ENCODE peak calls at places on chromosome 21, in eight cellular contexts. One of them, this sample, is unnamed.

GRCh38 chr21:42346441-42346840 is 4.4 kb downstream of the TFF2 start:
- DNase-seq in NCI-H774: no peak
- DNase-seq in RPMI7951: no peak
- DNase-seq in left ventricle myocardium inferior: no peak
- DNase-seq in breast epithelium: no peak
- DNase-seq in hepatocyte: no peak
- DNase-seq in GM04503: no peak
- DNase-seq in lower lobe of right lung: no peak
- DNase-seq in this sample: no peak

GRCh38 chr21:35559128-35559831 is 501.0 kb downstream of the SETD4 start:
- DNase-seq in RPMI7951: peak
- DNase-seq in NCI-H774: no peak
- DNase-seq in breast epithelium: no peak
- DNase-seq in hepatocyte: peak
- DNase-seq in lower lobe of right lung: no peak
- DNase-seq in left ventricle myocardium inferior: no peak
- DNase-seq in GM04503: peak
- DNase-seq in this sample: no peak

GRCh38 chr21:40587786-40588353 is 259.1 kb downstream of the DSCAM start:
- DNase-seq in GM04503: no peak
- DNase-seq in breast epithelium: no peak
- DNase-seq in left ventricle myocardium inferior: no peak
- DNase-seq in hepatocyte: no peak
- DNase-seq in RPMI7951: no peak
- DNase-seq in lower lobe of right lung: no peak
- DNase-seq in NCI-H774: no peak
- DNase-seq in this sample: no peak

GRCh38 chr21:44927587-44928461 is 7.1 kb upstream of the ITGB2 start:
- DNase-seq in NCI-H774: no peak
- DNase-seq in breast epithelium: peak
- DNase-seq in left ventricle myocardium inferior: peak
- DNase-seq in lower lobe of right lung: peak
- DNase-seq in RPMI7951: peak
- DNase-seq in hepatocyte: peak
- DNase-seq in GM04503: no peak
- DNase-seq in this sample: peak

GRCh38 chr21:43734131-43734634 is 15.3 kb downstream of the PDXK start:
- DNase-seq in RPMI7951: no peak
- DNase-seq in GM04503: no peak
- DNase-seq in left ventricle myocardium inferior: no peak
- DNase-seq in breast epithelium: peak
- DNase-seq in NCI-H774: no peak
- DNase-seq in hepatocyte: no peak
- DNase-seq in lower lobe of right lung: no peak
- DNase-seq in this sample: no peak

GRCh38 chr21:38985423-38986378 is 180.0 kb downstream of the ETS2 start:
- DNase-seq in hepatocyte: peak
- DNase-seq in breast epithelium: peak
- DNase-seq in RPMI7951: peak
- DNase-seq in NCI-H774: no peak
- DNase-seq in lower lobe of right lung: peak
- DNase-seq in GM04503: peak
- DNase-seq in left ventricle myocardium inferior: peak
- DNase-seq in this sample: no peak

GRCh38 chr21:36482181-36482580 is 2.3 kb upstream of the CLDN14 start:
- DNase-seq in NCI-H774: no peak
- DNase-seq in lower lobe of right lung: no peak
- DNase-seq in left ventricle myocardium inferior: no peak
- DNase-seq in RPMI7951: no peak
- DNase-seq in breast epithelium: no peak
- DNase-seq in hepatocyte: no peak
- DNase-seq in GM04503: no peak
- DNase-seq in this sample: no peak

GRCh38 chr21:34126691-34127090 is 53.3 kb downstream of the MRPS6 start:
- DNase-seq in GM04503: no peak
- DNase-seq in NCI-H774: no peak
- DNase-seq in hepatocyte: no peak
- DNase-seq in RPMI7951: no peak
- DNase-seq in left ventricle myocardium inferior: no peak
- DNase-seq in lower lobe of right lung: no peak
- DNase-seq in breast epithelium: no peak
- DNase-seq in this sample: no peak

GRCh38 chr21:45157932-45158331 is 83.6 kb downstream of the ADARB1 start:
- DNase-seq in hepatocyte: no peak
- DNase-seq in left ventricle myocardium inferior: no peak
- DNase-seq in lower lobe of right lung: no peak
- DNase-seq in breast epithelium: peak
- DNase-seq in RPMI7951: no peak
- DNase-seq in GM04503: no peak
- DNase-seq in NCI-H774: no peak
- DNase-seq in this sample: no peak

GRCh38 chr21:45423968-45424853 is 19.2 kb downstream of the COL18A1 start:
- DNase-seq in lower lobe of right lung: peak
- DNase-seq in hepatocyte: no peak
- DNase-seq in left ventricle myocardium inferior: no peak
- DNase-seq in RPMI7951: no peak
- DNase-seq in NCI-H774: no peak
- DNase-seq in GM04503: no peak
- DNase-seq in breast epithelium: no peak
- DNase-seq in this sample: no peak

GRCh38 chr21:31872452-31873274 is at the start of gene HUNK:
- DNase-seq in hepatocyte: peak
- DNase-seq in lower lobe of right lung: peak
- DNase-seq in breast epithelium: peak
- DNase-seq in GM04503: no peak
- DNase-seq in NCI-H774: no peak
- DNase-seq in left ventricle myocardium inferior: no peak
- DNase-seq in RPMI7951: peak
- DNase-seq in this sample: peak

GRCh38 chr21:26843912-26844257 is 1.3 kb downstream of the ADAMTS1 start:
- DNase-seq in breast epithelium: no peak
- DNase-seq in GM04503: peak
- DNase-seq in RPMI7951: peak
- DNase-seq in lower lobe of right lung: no peak
- DNase-seq in left ventricle myocardium inferior: no peak
- DNase-seq in NCI-H774: no peak
- DNase-seq in hepatocyte: peak
- DNase-seq in this sample: no peak

GRCh38 chr21:45914321-45914845 is 67.2 kb upstream of the COL6A1 start:
- DNase-seq in RPMI7951: no peak
- DNase-seq in breast epithelium: no peak
- DNase-seq in NCI-H774: no peak
- DNase-seq in GM04503: no peak
- DNase-seq in lower lobe of right lung: no peak
- DNase-seq in left ventricle myocardium inferior: no peak
- DNase-seq in hepatocyte: no peak
- DNase-seq in this sample: no peak

GRCh38 chr21:24014381-24014780 is 1592.9 kb downstream of the MRPL39 start:
- DNase-seq in hepatocyte: no peak
- DNase-seq in breast epithelium: no peak
- DNase-seq in NCI-H774: no peak
- DNase-seq in GM04503: no peak
- DNase-seq in left ventricle myocardium inferior: no peak
- DNase-seq in RPMI7951: no peak
- DNase-seq in lower lobe of right lung: no peak
- DNase-seq in this sample: no peak

GRCh38 chr21:26513212-26513611 is 59.9 kb downstream of the CYYR1 start:
- DNase-seq in breast epithelium: peak
- DNase-seq in hepatocyte: no peak
- DNase-seq in left ventricle myocardium inferior: no peak
- DNase-seq in NCI-H774: no peak
- DNase-seq in lower lobe of right lung: no peak
- DNase-seq in RPMI7951: peak
- DNase-seq in GM04503: peak
- DNase-seq in this sample: no peak

GRCh38 chr21:32094792-32095191 is 184.1 kb downstream of the MIS18A start:
- DNase-seq in GM04503: peak
- DNase-seq in NCI-H774: no peak
- DNase-seq in left ventricle myocardium inferior: no peak
- DNase-seq in hepatocyte: no peak
- DNase-seq in RPMI7951: peak
- DNase-seq in lower lobe of right lung: no peak
- DNase-seq in breast epithelium: no peak
- DNase-seq in this sample: no peak

GRCh38 chr21:44509539-44509938 is 30.5 kb downstream of the KRTAP10-1 start:
- DNase-seq in NCI-H774: no peak
- DNase-seq in lower lobe of right lung: peak
- DNase-seq in RPMI7951: peak
- DNase-seq in left ventricle myocardium inferior: peak
- DNase-seq in GM04503: no peak
- DNase-seq in breast epithelium: peak
- DNase-seq in hepatocyte: no peak
- DNase-seq in this sample: peak

GRCh38 chr21:42537106-42537742 is 23.6 kb downstream of the SLC37A1 start:
- DNase-seq in hepatocyte: no peak
- DNase-seq in RPMI7951: peak
- DNase-seq in left ventricle myocardium inferior: no peak
- DNase-seq in GM04503: no peak
- DNase-seq in breast epithelium: no peak
- DNase-seq in NCI-H774: no peak
- DNase-seq in lower lobe of right lung: no peak
- DNase-seq in this sample: peak

GRCh38 chr21:22145555-22145954 is 1147.3 kb downstream of the NCAM2 start:
- DNase-seq in lower lobe of right lung: no peak
- DNase-seq in NCI-H774: no peak
- DNase-seq in GM04503: no peak
- DNase-seq in RPMI7951: no peak
- DNase-seq in hepatocyte: no peak
- DNase-seq in left ventricle myocardium inferior: no peak
- DNase-seq in breast epithelium: no peak
- DNase-seq in this sample: no peak

GRCh38 chr21:17576080-17576835 is 36.4 kb downstream of the BTG3 start:
- DNase-seq in lower lobe of right lung: no peak
- DNase-seq in breast epithelium: no peak
- DNase-seq in hepatocyte: no peak
- DNase-seq in left ventricle myocardium inferior: no peak
- DNase-seq in NCI-H774: peak
- DNase-seq in RPMI7951: peak
- DNase-seq in GM04503: no peak
- DNase-seq in this sample: no peak

GRCh38 chr21:37008705-37009104 is 2.2 kb downstream of the RIPPLY3 start:
- DNase-seq in GM04503: no peak
- DNase-seq in NCI-H774: peak
- DNase-seq in RPMI7951: no peak
- DNase-seq in hepatocyte: no peak
- DNase-seq in breast epithelium: no peak
- DNase-seq in lower lobe of right lung: no peak
- DNase-seq in left ventricle myocardium inferior: no peak
- DNase-seq in this sample: no peak

GRCh38 chr21:36547464-36547863 is 67.5 kb upstream of the CLDN14 start:
- DNase-seq in breast epithelium: no peak
- DNase-seq in left ventricle myocardium inferior: no peak
- DNase-seq in GM04503: no peak
- DNase-seq in lower lobe of right lung: no peak
- DNase-seq in hepatocyte: no peak
- DNase-seq in RPMI7951: no peak
- DNase-seq in NCI-H774: no peak
- DNase-seq in this sample: peak

This sample was measured in upper lobe of left lung.